ENCODE peak calls at places on chromosome 15, in nine cellular contexts. R is bronchial epithelial cell, I is AG09309, W is testis, E is astrocyte of the spinal cord, V is mucosa of descending colon, J is upper lobe of right lung, D is brain microvascular endothelial cell, N is left ventricle myocardium inferior. X is an unnamed sample.

GRCh38 chr15:44029940-44030568 is 165.0 kb downstream of the FRMD5 start:
- DNase-seq in R (peak; percentile 48), I (no peak), W (no peak), E (no peak), V (no peak), J (no peak), D (no peak), N (no peak), X (no peak)

GRCh38 chr15:91706366-91707032 is 147.0 kb upstream of the SLCO3A1 start:
- DNase-seq in R (peak; percentile 75), I (peak; percentile 11), W (peak; percentile 92), E (peak; percentile 67), V (peak; percentile 60), J (peak; percentile 75), D (peak; percentile 31), N (peak; percentile 63), X (peak; percentile 79)

GRCh38 chr15:51751687-51752683 is 588 bp downstream of the TMOD2 start:
- DNase-seq in R (peak; percentile 44), I (no peak), W (peak; percentile 50), E (peak; percentile 31), V (peak; percentile 52), J (peak; percentile 67), D (no peak), N (peak; percentile 31), X (peak; percentile 63)

GRCh38 chr15:23648920-23649515 is 1.4 kb upstream of the MAGEL2 start:
- DNase-seq in R (no peak), I (no peak), W (peak; percentile 79), E (no peak), V (peak; percentile 48), J (no peak), D (no peak), N (no peak), X (peak; percentile 64)

GRCh38 chr15:101481917-101482525 is 7.5 kb downstream of the PCSK6 start:
- DNase-seq in R (peak; percentile 30), I (no peak), W (peak; percentile 12), E (no peak), V (no peak), J (no peak), D (no peak), N (no peak), X (no peak)

GRCh38 chr15:62532367-62532766 is 367.3 kb upstream of the C2CD4B start:
- DNase-seq in R (no peak), I (no peak), W (no peak), E (no peak), V (no peak), J (no peak), D (no peak), N (no peak), X (no peak)

GRCh38 chr15:68209735-68210408 is 4.7 kb upstream of the CALML4 start:
- DNase-seq in R (peak; percentile 28), I (no peak), W (no peak), E (no peak), V (no peak), J (no peak), D (no peak), N (peak; percentile 4), X (no peak)

GRCh38 chr15:85742186-85742751 is 52.5 kb downstream of the KLHL25 start:
- DNase-seq in R (no peak), I (no peak), W (peak; percentile 7), E (peak; percentile 75), V (no peak), J (no peak), D (no peak), N (no peak), X (no peak)

DNA sequence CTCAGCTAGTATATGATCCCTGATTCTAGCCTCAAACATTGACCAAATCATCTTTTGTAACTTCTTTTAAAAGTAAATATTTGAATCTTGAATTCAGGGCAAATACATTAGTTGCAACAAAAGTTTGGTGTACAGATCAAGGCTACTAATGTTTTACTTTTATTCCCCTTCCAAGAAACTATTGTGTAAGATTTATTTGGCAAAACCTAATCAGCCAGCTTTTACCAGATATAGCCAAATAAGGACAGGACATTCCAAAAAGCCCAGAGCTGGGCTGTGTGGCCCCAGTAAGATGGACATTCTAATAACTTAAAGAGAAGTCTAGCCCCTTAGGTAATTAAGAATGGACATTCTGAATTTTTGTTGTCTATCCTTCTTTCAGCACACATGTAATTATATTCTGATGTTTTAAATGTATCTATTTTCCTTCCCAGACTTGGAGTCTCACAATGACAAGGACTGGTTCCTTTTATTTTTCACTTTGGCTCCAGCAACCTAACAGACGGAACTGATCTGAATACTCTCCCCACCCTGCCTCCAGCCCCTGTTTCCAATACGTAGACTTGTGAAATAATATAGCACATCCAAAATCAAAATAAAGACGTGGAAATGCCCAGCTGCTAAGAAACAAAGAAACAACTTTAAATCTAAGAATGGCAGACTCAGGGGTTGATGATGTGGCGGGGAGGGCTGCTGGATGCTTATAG is 48.1 kb downstream of the STARD5 start:
- DNase-seq in R (no peak), I (no peak), W (no peak), E (no peak), V (no peak), J (no peak), D (no peak), N (no peak), X (no peak)
- H3K4me3 ChIP-seq in R (no peak overlapping the region), I (no peak overlapping the region), W (no peak overlapping the region), E (no peak overlapping the region), V (no peak overlapping the region), J (no peak overlapping the region), D (no peak overlapping the region), N (no peak overlapping the region), X (no peak overlapping the region)

DNA sequence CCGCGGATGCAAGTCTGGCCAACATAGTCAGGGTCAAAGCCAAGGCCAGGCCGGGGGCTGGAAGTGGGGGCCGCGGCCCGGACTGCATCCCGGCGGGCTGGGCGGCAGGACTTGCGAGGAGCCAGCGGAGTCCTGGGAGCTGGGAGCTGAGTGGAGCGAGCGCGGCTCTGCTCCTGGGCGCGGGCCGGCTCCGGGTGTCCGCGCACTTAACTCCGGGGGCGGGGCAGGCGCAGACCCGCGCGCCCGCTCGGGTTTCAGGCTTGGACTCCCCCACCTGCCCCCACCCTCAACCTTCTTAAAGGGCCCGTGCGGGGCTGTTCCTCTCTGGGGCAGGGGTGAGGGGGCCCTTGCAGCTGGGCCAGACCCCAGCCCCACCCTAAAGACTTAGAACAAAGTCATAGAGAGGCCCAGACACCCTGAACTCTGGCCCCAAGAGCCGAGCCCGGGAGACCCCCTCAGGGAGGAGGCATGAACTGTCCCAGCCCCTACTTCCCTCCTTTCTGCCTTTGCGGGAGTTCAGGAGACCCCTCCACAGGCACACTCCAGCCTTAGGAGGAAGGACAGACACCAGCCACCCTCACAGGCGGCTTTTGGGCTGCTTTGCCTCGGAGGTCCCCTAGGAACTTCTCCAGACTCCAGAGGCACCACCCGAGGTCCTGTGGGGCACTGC is at the start of gene CSPG4:
- DNase-seq in R (no peak), I (no peak), W (peak; percentile 56), E (peak; percentile 84), V (peak; percentile 63), J (no peak), D (peak; percentile 39), N (peak; percentile 72), X (peak; percentile 53)
- H3K4me3 ChIP-seq in R (peak within 1 kb of the TSS; percentile 36), I (peak within 1 kb of the TSS; percentile 94), W (peak within 1 kb of the TSS; percentile 37), E (peak within 1 kb of the TSS; percentile 88), V (no peak within 1 kb of the TSS), J (peak within 1 kb of the TSS; percentile 39), D (peak within 1 kb of the TSS; percentile 83), N (peak within 1 kb of the TSS; percentile 66), X (peak within 1 kb of the TSS; percentile 13)

DNA sequence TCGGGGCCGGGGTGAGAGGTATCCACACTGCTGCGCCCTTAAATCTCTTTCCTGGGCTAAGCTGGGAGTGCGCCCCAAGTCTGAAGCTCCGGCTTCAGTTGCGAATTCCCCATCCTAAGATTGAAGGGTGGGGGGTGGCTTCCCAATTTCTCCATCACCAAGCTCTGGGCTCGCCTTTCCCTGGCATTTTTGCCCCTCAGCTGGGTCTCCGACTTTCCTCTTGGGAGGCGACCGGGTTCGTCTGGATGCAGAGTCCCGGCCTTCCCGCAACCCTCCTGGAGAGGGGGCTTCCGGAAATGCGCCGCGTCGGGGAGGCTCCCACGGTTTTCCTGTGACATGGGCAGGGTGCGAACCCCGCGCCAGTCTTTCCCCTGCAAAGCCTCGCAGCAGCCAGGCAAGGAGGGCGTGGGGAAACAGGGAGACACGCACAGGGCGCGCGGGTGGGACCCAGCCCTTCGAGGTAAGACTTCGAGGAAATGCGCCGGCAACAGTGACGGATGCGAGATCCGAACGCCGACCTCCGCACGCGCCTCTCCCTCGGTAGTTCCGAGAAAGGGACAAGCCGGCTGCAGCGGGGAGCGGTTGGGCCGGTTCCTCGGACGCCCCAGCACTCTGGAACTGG is 426 bp upstream of the HCN4 start:
- DNase-seq in R (no peak), I (no peak), W (no peak), E (no peak), V (no peak), J (no peak), D (no peak), N (no peak), X (no peak)
- H3K4me3 ChIP-seq in R (no peak overlapping the region), I (no peak overlapping the region), W (peak overlapping the region; percentile 56), E (no peak overlapping the region), V (no peak overlapping the region), J (no peak overlapping the region), D (no peak overlapping the region), N (peak overlapping the region; percentile 69), X (no peak overlapping the region)

DNA sequence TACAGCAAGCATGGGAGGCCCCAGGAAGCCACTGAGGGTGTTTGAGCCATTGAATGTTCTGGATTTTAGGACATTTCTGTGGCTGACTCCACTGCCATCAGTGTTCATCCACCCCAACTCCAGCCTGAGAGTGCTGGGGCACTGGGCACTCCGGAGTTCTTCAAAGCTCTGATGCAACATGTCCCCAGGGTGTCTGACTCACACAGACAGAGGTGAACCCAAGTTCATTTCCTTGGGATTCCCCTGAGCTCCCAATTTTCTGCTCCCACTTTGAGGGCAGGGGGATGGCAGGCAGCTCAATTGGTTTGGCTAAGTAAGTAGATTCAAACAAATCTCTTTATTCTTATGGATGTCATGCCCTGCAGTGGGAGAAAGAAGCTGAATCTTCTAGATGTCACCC is 2.2 kb downstream of the STRA6 start:
- DNase-seq in R (peak; percentile 90), I (no peak), W (no peak), E (peak; percentile 86), V (no peak), J (no peak), D (peak; percentile 85), N (no peak), X (peak; percentile 64)
- H3K4me3 ChIP-seq in R (no peak overlapping the region), I (no peak overlapping the region), W (no peak overlapping the region), E (peak overlapping the region; percentile 27), V (no peak overlapping the region), J (no peak overlapping the region), D (no peak overlapping the region), N (no peak overlapping the region), X (peak overlapping the region; percentile 81)

DNA sequence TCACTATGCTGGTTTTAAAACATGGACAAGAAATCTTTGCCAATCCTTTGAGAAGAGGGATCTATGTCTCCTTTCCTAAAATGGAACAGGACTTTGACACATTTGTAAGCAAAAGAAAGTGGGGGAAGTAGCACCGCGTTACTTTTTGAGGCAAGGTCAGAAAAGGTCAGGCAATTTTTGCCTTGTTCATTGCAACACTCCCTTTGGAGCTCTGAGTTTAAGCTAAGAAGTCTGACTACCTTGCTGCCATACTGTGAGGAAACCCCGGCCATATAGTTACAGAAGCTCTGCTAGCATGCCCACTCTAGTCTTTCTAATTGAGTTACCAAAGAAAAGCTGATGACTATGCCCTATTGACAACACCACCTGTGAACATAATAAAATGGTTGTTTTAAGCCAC is 1.4 kb downstream of the FAM227B start:
- DNase-seq in R (no peak), I (no peak), W (no peak), E (no peak), V (no peak), J (no peak), D (no peak), N (no peak), X (no peak)
- H3K4me3 ChIP-seq in R (no peak overlapping the region), I (no peak overlapping the region), W (no peak overlapping the region), E (no peak overlapping the region), V (no peak overlapping the region), J (no peak overlapping the region), D (no peak overlapping the region), N (peak overlapping the region; percentile 86), X (no peak overlapping the region)